ENCODE peak calls at places on chromosome 19, in five cellular contexts. M is fibroblast of pulmonary artery, J is AG04450, W is Peyer's patch, H is astrocyte of the cerebellum. C is an unnamed sample.

GRCh38 chr19:39407394-39407643 is 672 bp downstream of the ZFP36 start:
- DNase-seq in M (no peak), J (no peak), W (no peak), H (no peak), C (no peak)

GRCh38 chr19:54439174-54439851 is 9.7 kb upstream of the LENG8 start:
- DNase-seq in M (peak), J (no peak), W (no peak), H (no peak), C (no peak)

GRCh38 chr19:32691952-32692726 is 518 bp downstream of the NUDT19 start:
- DNase-seq in M (peak), J (no peak), W (peak), H (no peak), C (peak)

GRCh38 chr19:7773841-7774240 is 10.8 kb downstream of the CLEC4M start:
- DNase-seq in M (no peak), J (no peak), W (no peak), H (no peak), C (no peak)

GRCh38 chr19:28039677-28040381 is 1173.1 kb downstream of the UQCRFS1 start:
- DNase-seq in M (no peak), J (no peak), W (no peak), H (no peak), C (no peak)

GRCh38 chr19:16442386-16443276 is 29.1 kb downstream of the EPS15L1 start:
- DNase-seq in M (no peak), J (no peak), W (peak), H (no peak), C (no peak)

GRCh38 chr19:16327911-16328823 is 3.5 kb downstream of the KLF2 start:
- DNase-seq in M (peak), J (peak), W (no peak), H (no peak), C (peak)

GRCh38 chr19:30795727-30796126 is 423.5 kb downstream of the ZNF536 start:
- DNase-seq in M (no peak), J (no peak), W (no peak), H (no peak), C (no peak)

GRCh38 chr19:42105358-42105757 is 26.9 kb downstream of the POU2F2 start:
- DNase-seq in M (no peak), J (no peak), W (no peak), H (no peak), C (no peak)

GRCh38 chr19:7673995-7674667 is 2.8 kb upstream of the MCEMP1 start:
- DNase-seq in M (peak), J (no peak), W (peak), H (no peak), C (no peak)

GRCh38 chr19:42132030-42132628 is at the start of gene POU2F2:
- DNase-seq in M (no peak), J (no peak), W (peak), H (no peak), C (no peak)

GRCh38 chr19:40139533-40140287 is 49.0 kb upstream of the ZNF780A start:
- DNase-seq in M (peak), J (peak), W (no peak), H (peak), C (peak)

GRCh38 chr19:29967623-29968022 is 25.6 kb downstream of the URI1 start:
- DNase-seq in M (peak), J (no peak), W (no peak), H (no peak), C (no peak)

GRCh38 chr19:3122512-3122870 is 13.3 kb upstream of the GNA15 start:
- DNase-seq in M (no peak), J (no peak), W (no peak), H (no peak), C (no peak)

GRCh38 chr19:38740932-38741331 is 3.3 kb downstream of the CAPN12 start:
- DNase-seq in M (no peak), J (no peak), W (no peak), H (no peak), C (no peak)

GRCh38 chr19:1106841-1107654 is 3.3 kb downstream of the GPX4 start:
- DNase-seq in M (peak), J (no peak), W (no peak), H (no peak), C (no peak)

GRCh38 chr19:1081301-1082164 is 13.6 kb downstream of the POLR2E start:
- DNase-seq in M (no peak), J (no peak), W (no peak), H (no peak), C (no peak)

GRCh38 chr19:43675269-43675879 is 5.4 kb upstream of the PLAUR start:
- DNase-seq in M (peak), J (no peak), W (peak), H (no peak), C (no peak)

GRCh38 chr19:19308373-19308772 is 11.9 kb downstream of the SUGP1 start:
- DNase-seq in M (no peak), J (no peak), W (no peak), H (no peak), C (no peak)

GRCh38 chr19:1579222-1579621 is 11.1 kb upstream of the MEX3D start:
- DNase-seq in M (no peak), J (no peak), W (no peak), H (no peak), C (no peak)

GRCh38 chr19:17323973-17324327 is 10.7 kb downstream of the ANO8 start:
- DNase-seq in M (no peak), J (no peak), W (no peak), H (no peak), C (no peak)

GRCh38 chr19:8161135-8161646 is 11.8 kb upstream of the FBN3 start:
- DNase-seq in M (peak), J (no peak), W (no peak), H (no peak), C (no peak)

GRCh38 chr19:954672-955494 is 29.0 kb downstream of the ARID3A start:
- DNase-seq in M (no peak), J (no peak), W (no peak), H (no peak), C (no peak)

GRCh38 chr19:917323-918151 is at the start of gene KISS1R:
- DNase-seq in M (no peak), J (no peak), W (no peak), H (no peak), C (no peak)

GRCh38 chr19:46678110-46678732 is 17.2 kb upstream of the DACT3 start:
- DNase-seq in M (peak), J (no peak), W (no peak), H (no peak), C (no peak)

GRCh38 chr19:14683439-14683838 is 6.4 kb upstream of the ZNF333 start:
- DNase-seq in M (no peak), J (no peak), W (no peak), H (no peak), C (no peak)

GRCh38 chr19:38559428-38560401 is 58.0 kb downstream of the MAP4K1 start:
- DNase-seq in M (no peak), J (no peak), W (no peak), H (no peak), C (no peak)

GRCh38 chr19:10093295-10094186 is 7.4 kb downstream of the SHFL start:
- DNase-seq in M (no peak), J (no peak), W (no peak), H (no peak), C (no peak)

GRCh38 chr19:41934849-41935374 is 6.7 kb upstream of the ERFL start:
- DNase-seq in M (peak), J (peak), W (peak), H (peak), C (no peak)

GRCh38 chr19:38702278-38702677 is 42.0 kb downstream of the CAPN12 start:
- DNase-seq in M (no peak), J (no peak), W (no peak), H (no peak), C (no peak)

GRCh38 chr19:11560404-11560988 is 1.5 kb upstream of the ELOF1 start:
- DNase-seq in M (peak), J (peak), W (no peak), H (peak), C (peak)

GRCh38 chr19:28643284-28643683 is 569.7 kb downstream of the UQCRFS1 start:
- DNase-seq in M (no peak), J (no peak), W (no peak), H (no peak), C (no peak)

GRCh38 chr19:41587101-41587837 is 11.3 kb downstream of the CEACAM21 start:
- DNase-seq in M (no peak), J (no peak), W (no peak), H (no peak), C (no peak)

GRCh38 chr19:351976-352625 is 7.5 kb upstream of the MIER2 start:
- DNase-seq in M (no peak), J (no peak), W (no peak), H (no peak), C (no peak)

GRCh38 chr19:54792814-54793213 is 10.6 kb upstream of the KIR2DL4 start:
- DNase-seq in M (no peak), J (no peak), W (no peak), H (no peak), C (no peak)

DNA sequence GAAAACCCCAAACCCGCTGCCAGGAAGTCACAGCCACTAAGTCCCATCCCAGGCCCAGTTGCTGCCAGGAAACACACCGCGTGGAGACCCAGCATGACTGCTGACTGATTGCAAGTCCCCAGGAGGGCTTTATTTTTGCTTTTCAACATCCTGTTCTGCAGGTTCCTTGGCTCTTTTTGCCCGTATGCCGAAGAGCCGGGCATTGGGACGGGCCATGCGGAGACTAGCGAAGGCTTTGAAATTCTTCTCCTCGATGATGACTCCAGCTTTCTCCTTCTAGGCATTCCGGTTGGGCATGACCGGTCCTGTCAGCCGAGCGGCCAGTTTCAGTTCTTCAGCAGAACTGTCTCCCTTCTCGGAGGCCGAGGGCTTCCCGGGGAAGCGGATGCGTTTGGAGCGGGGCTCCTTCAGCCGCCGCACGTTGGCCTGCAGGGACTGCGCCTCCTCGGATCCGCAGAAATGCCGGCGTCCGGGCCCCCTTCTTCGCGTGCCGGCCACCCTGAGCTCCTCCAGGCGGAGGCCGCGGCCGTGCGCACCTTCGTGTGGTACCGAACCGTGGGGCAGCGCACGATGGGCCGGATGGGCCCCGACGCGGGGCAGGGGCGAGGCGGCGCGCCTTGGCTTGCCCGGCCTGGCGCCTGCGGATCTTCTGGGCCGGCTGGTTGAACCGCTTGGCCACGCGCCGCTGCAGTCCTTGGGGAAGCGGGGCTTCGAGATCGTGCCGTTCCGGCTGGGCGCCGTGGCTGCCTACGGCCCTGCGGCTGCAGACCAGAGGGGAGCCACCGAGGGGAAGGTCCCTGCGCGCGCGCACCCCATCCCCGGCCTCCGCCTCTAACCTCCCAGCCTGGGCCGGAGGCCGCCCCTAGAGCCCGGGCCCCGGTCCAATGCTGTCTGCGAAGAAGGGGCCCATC is 15.2 kb downstream of the ZSCAN5C start:
- DNase-seq in M (peak), J (no peak), W (no peak), H (no peak), C (no peak)
- H3K4me3 ChIP-seq in M (peak), J (peak), W (peak), H (peak), C (peak)

DNA sequence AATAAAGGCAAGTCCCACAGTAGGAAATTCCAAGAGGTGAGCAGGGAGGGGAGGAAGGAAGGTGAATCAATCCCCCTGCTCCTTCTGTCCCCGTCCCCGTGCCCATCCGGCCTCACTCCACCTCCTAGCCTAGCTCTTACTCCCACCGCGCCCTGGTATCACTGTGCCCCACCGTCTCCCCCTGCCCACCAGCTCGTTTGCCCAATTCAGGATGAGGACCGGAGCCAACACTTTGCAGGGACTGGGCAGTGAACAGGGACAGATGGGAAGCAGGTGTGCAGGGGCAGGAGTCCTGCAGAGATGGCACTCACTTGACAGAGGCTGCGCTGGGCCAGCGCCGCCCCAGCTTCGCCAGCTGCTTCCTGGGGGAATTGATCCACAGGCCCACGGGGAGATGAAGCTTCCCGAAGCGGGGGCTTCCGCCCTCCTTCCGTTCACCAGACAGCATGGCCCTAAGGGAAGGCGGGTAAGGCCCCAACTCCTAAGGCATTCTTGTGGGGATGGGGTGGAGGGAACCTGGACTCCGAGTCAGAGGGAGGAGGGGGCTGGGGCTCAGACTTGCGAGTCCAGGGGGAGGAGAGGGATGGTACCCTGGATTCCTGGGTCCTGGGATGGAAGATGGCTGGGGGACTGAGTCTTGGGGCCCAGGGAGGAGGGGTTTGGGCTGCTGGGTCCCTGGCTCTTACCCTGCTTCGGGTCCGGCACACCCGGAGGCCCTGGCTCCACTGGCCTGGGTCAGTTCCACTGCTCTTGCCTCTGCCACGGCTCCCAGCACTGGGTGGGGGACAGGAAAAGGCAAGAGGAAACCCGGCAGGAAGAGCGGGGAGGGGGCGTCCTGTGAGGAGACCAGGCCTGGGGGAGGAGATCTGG is at the start of gene RASIP1:
- DNase-seq in M (no peak), J (no peak), W (no peak), H (no peak), C (no peak)
- H3K4me3 ChIP-seq in M (no peak), J (no peak), W (peak), H (peak), C (peak)

DNA sequence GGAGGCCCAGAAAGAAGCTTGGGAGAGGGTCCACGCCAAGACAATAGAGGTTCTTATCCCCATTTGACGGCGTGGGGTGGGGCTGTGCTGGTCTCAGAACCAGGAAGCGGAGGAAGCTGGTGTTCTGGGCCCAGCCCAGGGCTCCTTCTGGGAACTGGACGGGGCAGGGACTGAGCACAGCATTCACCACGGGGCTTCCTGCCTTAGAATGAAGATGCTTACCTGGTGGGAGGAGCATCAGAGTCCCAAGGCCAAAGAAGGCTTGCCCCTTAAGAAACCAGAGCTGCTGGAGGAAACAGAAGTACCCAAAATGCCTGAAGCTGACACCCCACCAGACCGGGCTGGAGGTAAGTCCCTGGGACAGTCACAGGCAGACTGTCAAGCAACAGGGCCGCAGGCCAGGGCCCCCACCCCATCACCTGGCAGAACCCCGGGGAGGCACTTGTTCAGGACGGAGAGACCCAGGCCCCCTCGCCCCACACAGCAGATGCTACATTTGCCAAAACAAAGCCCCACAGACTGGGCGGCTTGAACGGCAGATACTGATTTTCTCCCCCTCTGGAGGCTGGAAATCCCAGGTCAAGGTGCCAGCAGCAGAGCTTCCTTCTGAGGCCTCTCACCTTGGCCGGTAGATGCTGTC is 17.8 kb upstream of the IGLON5 start:
- DNase-seq in M (no peak), J (no peak), W (no peak), H (no peak), C (no peak)
- H3K4me3 ChIP-seq in M (no peak), J (no peak), W (no peak), H (no peak), C (no peak)

GRCh38 chr19:5293607-5294089 is 47.0 kb downstream of the PTPRS start:
- DNase-seq in M (peak), J (no peak), W (no peak), H (no peak), C (no peak)

GRCh38 chr19:5292453-5292842 is 48.2 kb downstream of the PTPRS start:
- DNase-seq in M (no peak), J (no peak), W (no peak), H (no peak), C (no peak)

GRCh38 chr19:5292843-5293606 is 47.6 kb downstream of the PTPRS start:
- DNase-seq in M (peak), J (peak), W (peak), H (no peak), C (no peak)

GRCh38 chr19:5290336-5291262 is 50.0 kb downstream of the PTPRS start:
- DNase-seq in M (no peak), J (no peak), W (no peak), H (no peak), C (no peak)

GRCh38 chr19:5291588-5292193 is 48.9 kb downstream of the PTPRS start:
- DNase-seq in M (no peak), J (no peak), W (no peak), H (no peak), C (no peak)
- H3K4me3 ChIP-seq in M (peak), J (peak), W (peak), H (peak), C (peak)

GRCh38 chr19:36152061-36152885 is at the start of gene COX7A1:
- DNase-seq in M (peak), J (no peak), W (peak), H (no peak), C (no peak)
- H3K4me3 ChIP-seq in M (peak), J (peak), W (peak), H (no peak), C (peak)